ENCODE peak calls at places on chromosomes 7 and 10, in seven cellular contexts. L is left ventricle myocardium superior; H is astrocyte; E is transverse colon; G is natural killer cell treated with Interleukin-12 subunit alpha and Interleukin-12 subunit beta and Interleukin-15 and Interleukin-18, amount 100 ng/mL, for 72 hours; Z is CD8-positive, alpha-beta T cell; O is RPMI8226. Q is an unnamed sample.

GRCh38 chr7:22900101-22900500 is 77.5 kb upstream of the TOMM7 start:
- DNase-seq in O (no peak), G (no peak), E (no peak), Z (no peak), H (no peak), L (no peak), Q (no peak)

GRCh38 chr10:64170791-64171190 is 649.6 kb downstream of the REEP3 start:
- DNase-seq in L (no peak), Z (no peak), E (no peak), G (no peak), O (no peak), H (no peak), Q (no peak)

GRCh38 chr10:114328876-114329275 is 75.4 kb downstream of the AFAP1L2 start:
- DNase-seq in E (no peak), H (no peak), Z (no peak), G (no peak), L (peak), O (no peak), Q (no peak)

GRCh38 chr7:12766416-12766815 is 79.0 kb downstream of the ARL4A start:
- DNase-seq in E (no peak), Z (no peak), G (no peak), O (no peak), H (no peak), L (no peak), Q (no peak)

GRCh38 chr7:30510124-30511074 is 5.8 kb upstream of the GGCT start:
- DNase-seq in O (peak), E (peak), H (peak), L (no peak), G (no peak), Z (peak), Q (peak)

GRCh38 chr7:110224643-110225042 is 866.3 kb upstream of the LRRN3 start:
- DNase-seq in L (no peak), E (no peak), Z (no peak), O (no peak), H (peak), G (no peak), Q (no peak)

GRCh38 chr7:33536398-33536797 is 368.9 kb upstream of the BMPER start:
- DNase-seq in Z (no peak), H (no peak), E (no peak), G (no peak), L (no peak), O (no peak), Q (no peak)

GRCh38 chr7:16651391-16652254 is 5.6 kb downstream of the BZW2 start:
- DNase-seq in H (peak), L (no peak), G (no peak), Z (no peak), E (no peak), O (no peak), Q (no peak)

GRCh38 chr10:86254081-86254480 is 112.5 kb downstream of the GRID1 start:
- DNase-seq in G (peak), H (no peak), E (no peak), L (no peak), O (no peak), Z (no peak), Q (no peak)

GRCh38 chr10:97328646-97329453 is 5.7 kb downstream of the FRAT2 start:
- DNase-seq in O (peak), H (no peak), Z (no peak), L (no peak), E (no peak), G (peak), Q (no peak)

GRCh38 chr10:14823966-14824365 is 13.9 kb downstream of the CDNF start:
- DNase-seq in H (no peak), Z (no peak), E (no peak), G (no peak), O (no peak), L (no peak), Q (no peak)

GRCh38 chr10:44390585-44391072 is 5.7 kb upstream of the CXCL12 start:
- DNase-seq in O (no peak), G (no peak), L (no peak), H (no peak), Z (no peak), E (no peak), Q (no peak)

GRCh38 chr7:90666186-90666585 is 70.1 kb downstream of the CDK14 start:
- DNase-seq in H (no peak), E (no peak), O (no peak), Z (no peak), L (peak), G (no peak), Q (no peak)

GRCh38 chr7:100827330-100828226 is at the start of gene EPHB4:
- DNase-seq in H (peak), G (no peak), E (peak), Z (no peak), L (peak), O (peak), Q (no peak)

GRCh38 chr7:116950889-116951351 is 2.4 kb upstream of the ST7 start:
- DNase-seq in L (no peak), E (no peak), Z (no peak), G (no peak), H (no peak), O (no peak), Q (no peak)

GRCh38 chr7:26397786-26398435 is 106.2 kb downstream of the SNX10 start:
- DNase-seq in G (no peak), E (peak), L (no peak), Z (no peak), O (peak), H (no peak), Q (peak)

GRCh38 chr7:102908676-102909075 is 4.1 kb upstream of the LRRC17 start:
- DNase-seq in O (no peak), H (no peak), Z (no peak), L (no peak), G (no peak), E (no peak), Q (no peak)

GRCh38 chr7:155119801-155120382 is 49.8 kb downstream of the HTR5A start:
- DNase-seq in Z (no peak), G (no peak), E (no peak), H (no peak), L (no peak), O (no peak), Q (no peak)

GRCh38 chr10:79392506-79393176 is 45.4 kb downstream of the PPIF start:
- DNase-seq in E (no peak), O (no peak), Z (no peak), H (no peak), G (no peak), L (no peak), Q (no peak)

GRCh38 chr7:35993663-35994622 is 159.1 kb upstream of the EEPD1 start:
- DNase-seq in Z (no peak), H (no peak), G (no peak), E (peak), O (no peak), L (no peak), Q (no peak)

GRCh38 chr7:6237730-6238129 is 34.7 kb downstream of the CYTH3 start:
- DNase-seq in G (no peak), L (no peak), H (no peak), E (no peak), O (no peak), Z (no peak), Q (no peak)

GRCh38 chr7:128868624-128869137 is 6.0 kb downstream of the ATP6V1F start:
- DNase-seq in H (no peak), Z (no peak), L (no peak), G (no peak), E (no peak), O (no peak), Q (no peak)

GRCh38 chr7:37982423-37982822 is 62.0 kb downstream of the EPDR1 start:
- DNase-seq in Z (no peak), L (no peak), O (no peak), G (no peak), H (peak), E (no peak), Q (no peak)

GRCh38 chr7:22094413-22095304 is 149.0 kb upstream of the CDCA7L start:
- DNase-seq in L (no peak), G (no peak), H (peak), E (no peak), O (peak), Z (no peak), Q (peak)

GRCh38 chr10:4532976-4533375 is 293.0 kb upstream of the AKR1E2 start:
- DNase-seq in G (no peak), O (no peak), H (no peak), Z (no peak), L (no peak), E (no peak), Q (no peak)

GRCh38 chr10:73965890-73966768 is 31.8 kb upstream of the VCL start:
- DNase-seq in O (no peak), E (peak), Z (no peak), G (no peak), L (peak), H (peak), Q (no peak)

GRCh38 chr10:64368298-64368697 is 847.1 kb downstream of the REEP3 start:
- DNase-seq in O (no peak), H (no peak), E (no peak), L (no peak), G (no peak), Z (no peak), Q (no peak)

GRCh38 chr10:7409045-7409731 is 1.6 kb downstream of the SFMBT2 start:
- DNase-seq in E (peak), H (no peak), Z (peak), L (peak), O (peak), G (peak), Q (peak)

GRCh38 chr10:131560726-131561390 is 249.3 kb upstream of the TCERG1L start:
- DNase-seq in L (no peak), H (no peak), E (no peak), Z (no peak), O (no peak), G (no peak), Q (no peak)

GRCh38 chr10:92405006-92405924 is 114.3 kb downstream of the MARCHF5 start:
- DNase-seq in L (no peak), O (no peak), Z (no peak), H (no peak), G (no peak), E (no peak), Q (no peak)